ENCODE peak calls at places on chromosomes 5 and 9, in nine cellular contexts. X is NCI-H1694 treated with DMSO at 0.1 percent for 48 hours; E is CD8-positive, alpha-beta T cell; T is left kidney; G is astrocyte; S is HuH-7; C is A673; J is AG10803; H is uterus. W is an unnamed sample.

GRCh38 chr9:134434896-134435506 is 108.7 kb downstream of the RXRA start:
- DNase-seq in X (peak), E (no peak), T (peak), G (peak), S (peak), C (peak), J (peak), H (peak), W (no peak)

GRCh38 chr5:135489466-135490244 is 37.5 kb upstream of the TIFAB start:
- DNase-seq in X (no peak), E (no peak), T (peak), G (no peak), S (peak), C (no peak), J (no peak), H (no peak), W (no peak)

GRCh38 chr9:137160716-137161557 is 8.9 kb downstream of the LRRC26 start:
- DNase-seq in X (no peak), E (no peak), T (no peak), G (no peak), S (no peak), C (no peak), J (no peak), H (no peak), W (no peak)

GRCh38 chr9:134936021-134936761 is 18.5 kb upstream of the FCN1 start:
- DNase-seq in X (no peak), E (no peak), T (peak), G (no peak), S (no peak), C (no peak), J (no peak), H (no peak), W (no peak)

GRCh38 chr9:126436545-126437269 is 110.1 kb downstream of the MVB12B start:
- DNase-seq in X (no peak), E (no peak), T (no peak), G (peak), S (no peak), C (no peak), J (no peak), H (no peak), W (no peak)

GRCh38 chr9:134058716-134059115 is 9.1 kb downstream of the BRD3 start:
- DNase-seq in X (no peak), E (no peak), T (no peak), G (peak), S (no peak), C (no peak), J (peak), H (no peak), W (no peak)

GRCh38 chr9:123867034-123867433 is 62.9 kb downstream of the DENND1A start:
- DNase-seq in X (no peak), E (no peak), T (no peak), G (no peak), S (no peak), C (no peak), J (no peak), H (no peak), W (peak)

GRCh38 chr9:101601904-101602765 is 7.4 kb upstream of the PPP3R2 start:
- DNase-seq in X (peak), E (no peak), T (peak), G (peak), S (peak), C (peak), J (peak), H (no peak), W (peak)

GRCh38 chr5:38540348-38540747 is 16.1 kb downstream of the LIFR start:
- DNase-seq in X (no peak), E (no peak), T (peak), G (no peak), S (no peak), C (no peak), J (no peak), H (no peak), W (no peak)

GRCh38 chr9:101495810-101496209 is 37.8 kb upstream of the RNF20 start:
- DNase-seq in X (no peak), E (no peak), T (peak), G (peak), S (no peak), C (peak), J (peak), H (no peak), W (no peak)

GRCh38 chr5:63854076-63854475 is 108.2 kb downstream of the HTR1A start:
- DNase-seq in X (no peak), E (no peak), T (peak), G (no peak), S (no peak), C (no peak), J (no peak), H (no peak), W (no peak)

GRCh38 chr9:137448569-137448962 is 7.4 kb upstream of the ENTPD8 start:
- DNase-seq in X (no peak), E (no peak), T (no peak), G (no peak), S (no peak), C (no peak), J (no peak), H (no peak), W (no peak)

GRCh38 chr5:134003957-134004625 is 684 bp downstream of the VDAC1 start:
- DNase-seq in X (no peak), E (peak), T (peak), G (peak), S (no peak), C (peak), J (peak), H (peak), W (peak)

GRCh38 chr5:90932052-90932699 is 373.6 kb downstream of the ADGRV1 start:
- DNase-seq in X (peak), E (peak), T (peak), G (peak), S (peak), C (peak), J (peak), H (peak), W (peak)

GRCh38 chr5:154723740-154724505 is 31.3 kb upstream of the LARP1 start:
- DNase-seq in X (no peak), E (no peak), T (no peak), G (peak), S (no peak), C (no peak), J (peak), H (no peak), W (no peak)

GRCh38 chr9:96818535-96818934 is 35.8 kb downstream of the ZNF782 start:
- DNase-seq in X (no peak), E (no peak), T (no peak), G (no peak), S (no peak), C (no peak), J (no peak), H (no peak), W (no peak)

GRCh38 chr5:57431816-57432215 is 50.8 kb downstream of the ACTBL2 start:
- DNase-seq in X (no peak), E (no peak), T (no peak), G (no peak), S (no peak), C (no peak), J (no peak), H (no peak), W (no peak)

GRCh38 chr9:93039456-93039855 is 19.0 kb upstream of the SUSD3 start:
- DNase-seq in X (no peak), E (no peak), T (no peak), G (no peak), S (no peak), C (no peak), J (no peak), H (no peak), W (no peak)

GRCh38 chr9:113541019-113541900 is 77.7 kb downstream of the RGS3 start:
- DNase-seq in X (no peak), E (no peak), T (peak), G (peak), S (no peak), C (peak), J (peak), H (no peak), W (no peak)

GRCh38 chr5:101838329-101838964 is 457.6 kb downstream of the SLCO4C1 start:
- DNase-seq in X (no peak), E (no peak), T (peak), G (peak), S (no peak), C (no peak), J (no peak), H (no peak), W (no peak)

GRCh38 chr5:75337366-75338021 is 474 bp downstream of the HMGCR start:
- DNase-seq in X (no peak), E (peak), T (no peak), G (no peak), S (no peak), C (peak), J (peak), H (peak), W (peak)

GRCh38 chr5:38079625-38080402 is 178.5 kb upstream of the EGFLAM start:
- DNase-seq in X (no peak), E (no peak), T (peak), G (no peak), S (no peak), C (no peak), J (no peak), H (no peak), W (no peak)

GRCh38 chr5:95725071-95725820 is 5.9 kb upstream of the RHOBTB3 start:
- DNase-seq in X (no peak), E (no peak), T (no peak), G (peak), S (no peak), C (no peak), J (peak), H (no peak), W (no peak)

GRCh38 chr9:4077499-4078102 is 222.3 kb downstream of the GLIS3 start:
- DNase-seq in X (no peak), E (peak), T (peak), G (peak), S (peak), C (peak), J (peak), H (peak), W (no peak)

GRCh38 chr9:114174876-114175771 is 19.8 kb downstream of the COL27A1 start:
- DNase-seq in X (no peak), E (no peak), T (peak), G (peak), S (peak), C (no peak), J (peak), H (peak), W (no peak)

GRCh38 chr9:93081081-93081529 is 14.9 kb upstream of the CARD19 start:
- DNase-seq in X (no peak), E (peak), T (no peak), G (peak), S (no peak), C (no peak), J (peak), H (peak), W (no peak)

GRCh38 chr9:88807426-88807825 is 183.8 kb upstream of the S1PR3 start:
- DNase-seq in X (no peak), E (no peak), T (no peak), G (no peak), S (no peak), C (no peak), J (no peak), H (no peak), W (no peak)

GRCh38 chr5:93519737-93520136 is 61.3 kb downstream of the NR2F1-AS1 start:
- DNase-seq in X (no peak), E (no peak), T (no peak), G (peak), S (no peak), C (no peak), J (no peak), H (no peak), W (no peak)

GRCh38 chr9:14616188-14616982 is 76.8 kb downstream of the ZDHHC21 start:
- DNase-seq in X (peak), E (no peak), T (peak), G (peak), S (peak), C (peak), J (peak), H (no peak), W (peak)

GRCh38 chr9:27529316-27530278 is at the start of gene MOB3B:
- DNase-seq in X (peak), E (peak), T (peak), G (peak), S (peak), C (peak), J (peak), H (peak), W (peak)

W was measured in naive B cell.